ENCODE peak calls at places on chromosomes 2 and 18, in ten cellular contexts. U, R, H, G, W, Z, S, O, I and A are unnamed samples.

GRCh38 chr2:129484999-129485398 is 494.5 kb upstream of the RAB6C start:
- DNase-seq in O (no peak), H (no peak), W (no peak), I (no peak), U (no peak), G (no peak), R (no peak), S (no peak), Z (no peak), A (no peak)

GRCh38 chr18:46646468-46646867 is 10.6 kb downstream of the LOXHD1 start:
- DNase-seq in Z (no peak), O (no peak), S (no peak), U (no peak), R (no peak), W (no peak), H (no peak), G (no peak), I (no peak), A (no peak)

GRCh38 chr18:9025104-9025838 is 77.2 kb upstream of the NDUFV2 start:
- DNase-seq in S (peak), H (peak), O (no peak), R (no peak), Z (peak), U (no peak), W (no peak), I (peak), G (no peak), A (peak)

GRCh38 chr18:22466608-22467390 is 49.1 kb upstream of the CTAGE1 start:
- DNase-seq in I (peak), O (no peak), W (no peak), G (no peak), R (no peak), H (peak), U (peak), S (no peak), Z (no peak), A (no peak)

GRCh38 chr18:54812885-54813284 is 15.4 kb upstream of the RAB27B start:
- DNase-seq in S (no peak), I (no peak), O (no peak), H (no peak), G (no peak), R (no peak), Z (no peak), W (no peak), U (no peak), A (no peak)

GRCh38 chr2:206230060-206230890 is 44.2 kb upstream of the ZDBF2 start:
- DNase-seq in Z (peak), W (no peak), H (peak), R (no peak), O (peak), S (no peak), U (no peak), I (no peak), G (peak), A (peak)

GRCh38 chr2:175726213-175726612 is 275.9 kb downstream of the LNPK start:
- DNase-seq in G (no peak), W (no peak), R (no peak), S (no peak), Z (no peak), U (no peak), H (peak), I (peak), O (no peak), A (no peak)

GRCh38 chr2:42777883-42778805 is 14.2 kb upstream of the OXER1 start:
- DNase-seq in Z (no peak), U (peak), S (no peak), O (no peak), I (no peak), G (no peak), R (no peak), W (no peak), H (peak), A (no peak)

GRCh38 chr2:218658671-218659257 is 659 bp downstream of the ZNF142 start:
- DNase-seq in S (peak), Z (peak), H (peak), U (no peak), W (peak), G (peak), I (peak), O (peak), R (no peak), A (peak)

GRCh38 chr18:12046046-12046750 is 47.4 kb upstream of the ANKRD62 start:
- DNase-seq in O (no peak), R (no peak), H (no peak), S (no peak), U (no peak), I (no peak), G (no peak), W (no peak), Z (no peak), A (no peak)

GRCh38 chr2:26172866-26173595 is at the start of gene GAREM2:
- DNase-seq in S (peak), W (no peak), U (no peak), H (no peak), I (peak), O (no peak), Z (peak), R (peak), G (no peak), A (peak)